ENCODE peak calls at places on chromosomes 1 and 21, in eight cellular contexts. F is HS-5; S is kidney; I is cardiac fibroblast; U is lower lobe of right lung; X is activated T-cell treated with anti-CD3 and anti-CD28 coated beads for 24 hours; J is stimulated activated CD8-positive, alpha-beta memory T cell treated with anti-CD3 and anti-CD28 coated beads, Interleukin-7, amount 100 ng/mL, for 1 hour; V is HS-27A. W is an unnamed sample.

GRCh38 chr1:204418174-204419063 is 6.8 kb upstream of the PPP1R15B start:
- DNase-seq in I (no peak), J (no peak), F (no peak), X (no peak), S (no peak), U (no peak), V (no peak), W (no peak)

GRCh38 chr1:217482356-217483102 is 148.4 kb downstream of the GPATCH2 start:
- DNase-seq in I (peak), S (no peak), U (no peak), J (no peak), V (peak), F (peak), X (peak), W (no peak)

GRCh38 chr1:38009088-38009840 is 3.3 kb upstream of the UTP11 start:
- DNase-seq in V (no peak), S (no peak), I (peak), U (no peak), J (no peak), X (peak), F (no peak), W (no peak)

GRCh38 chr21:44875341-44875740 is 1.9 kb upstream of the PTTG1IP start:
- DNase-seq in U (no peak), J (no peak), S (no peak), V (no peak), F (no peak), I (peak), X (no peak), W (peak)

GRCh38 chr1:100394286-100394685 is 42.0 kb downstream of the CDC14A start:
- DNase-seq in U (no peak), X (no peak), S (no peak), V (no peak), J (no peak), I (no peak), F (no peak), W (no peak)

GRCh38 chr1:66354311-66354922 is 179.5 kb upstream of the SGIP1 start:
- DNase-seq in U (no peak), S (no peak), J (no peak), V (no peak), F (no peak), I (peak), X (no peak), W (no peak)

GRCh38 chr1:117412472-117412871 is 45.2 kb downstream of the MAN1A2 start:
- DNase-seq in S (no peak), X (no peak), V (no peak), U (no peak), I (no peak), J (no peak), F (no peak), W (no peak)

GRCh38 chr1:104406731-104407130 is 657.0 kb downstream of the AMY1C start:
- DNase-seq in U (no peak), J (no peak), S (no peak), I (no peak), F (no peak), X (no peak), V (no peak), W (no peak)

GRCh38 chr21:29827236-29827635 is 112.6 kb downstream of the GRIK1 start:
- DNase-seq in S (no peak), V (no peak), U (no peak), I (no peak), F (peak), J (no peak), X (no peak), W (no peak)

GRCh38 chr21:36792505-36792967 is 93.6 kb downstream of the SIM2 start:
- DNase-seq in J (no peak), U (no peak), F (peak), V (no peak), I (no peak), X (no peak), S (no peak), W (no peak)

GRCh38 chr1:238241607-238242006 is 350.9 kb upstream of the ZP4 start:
- DNase-seq in I (no peak), F (no peak), U (no peak), J (no peak), S (no peak), X (no peak), V (no peak), W (no peak)

GRCh38 chr1:2394220-2394619 is 2.6 kb downstream of the RER1 start:
- DNase-seq in V (no peak), J (no peak), F (no peak), S (no peak), X (no peak), U (no peak), I (no peak), W (no peak)

GRCh38 chr1:157042852-157043251 is 2.7 kb downstream of the ARHGEF11 start:
- DNase-seq in S (no peak), F (no peak), I (peak), U (no peak), V (no peak), X (no peak), J (no peak), W (no peak)